ENCODE peak calls at places on chromosomes 4 and X, in ten cellular contexts. X is heart right ventricle; J is astrocyte of the spinal cord; R is fibroblast of the aortic adventitia; T is stimulated activated CD8-positive, alpha-beta memory T cell treated with anti-CD3 and anti-CD28 coated beads, Interleukin-7, amount 100 ng/mL, for 1 hour; P is activated naive CD8-positive, alpha-beta T cell treated with anti-CD3 and anti-CD28 coated beads, Interleukin-2, amount 50 U/mL, for 24 hours; S is NCI-H2029 treated with DMSO at 0.1 percent for 48 hours; Z is dermis microvascular lymphatic vessel endothelial cell; E is A172; N is naive thymus-derived CD4-positive, alpha-beta T cell. O is an unnamed sample.

GRCh38 chr4:59243038-59243437 is 1957.1 kb upstream of the ADGRL3 start:
- DNase-seq in X (no peak), J (no peak), R (no peak), T (no peak), P (no peak), S (no peak), Z (no peak), E (no peak), N (no peak), O (no peak)

GRCh38 chrX:16671005-16671404 is 21.0 kb downstream of the S100G start:
- DNase-seq in X (no peak), J (peak), R (peak), T (no peak), P (peak), S (no peak), Z (peak), E (peak), N (peak), O (peak)

GRCh38 chrX:101203782-101204351 is 15.7 kb upstream of the DRP2 start:
- DNase-seq in X (no peak), J (no peak), R (peak), T (no peak), P (no peak), S (no peak), Z (no peak), E (no peak), N (no peak), O (no peak)

GRCh38 chr4:56106180-56106579 is 157.4 kb downstream of the CEP135 start:
- DNase-seq in X (no peak), J (peak), R (no peak), T (no peak), P (no peak), S (no peak), Z (no peak), E (no peak), N (no peak), O (no peak)

GRCh38 chr4:103204114-103204513 is 6.0 kb upstream of the CENPE start:
- DNase-seq in X (no peak), J (peak), R (peak), T (no peak), P (no peak), S (no peak), Z (no peak), E (peak), N (no peak), O (no peak)

GRCh38 chrX:147958316-147958715 is 22.8 kb upstream of the FMR1NB start:
- DNase-seq in X (no peak), J (peak), R (peak), T (no peak), P (no peak), S (no peak), Z (no peak), E (peak), N (no peak), O (no peak)

GRCh38 chr4:136277741-136278140 is 1254.6 kb downstream of the PCDH18 start:
- DNase-seq in X (no peak), J (peak), R (no peak), T (no peak), P (no peak), S (no peak), Z (no peak), E (peak), N (no peak), O (no peak)

GRCh38 chr4:79927931-79928330 is 145.1 kb downstream of the ANTXR2 start:
- DNase-seq in X (no peak), J (no peak), R (no peak), T (no peak), P (no peak), S (no peak), Z (no peak), E (no peak), N (no peak), O (no peak)

GRCh38 chr4:188423039-188423438 is 283.8 kb downstream of the TRIML1 start:
- DNase-seq in X (no peak), J (no peak), R (no peak), T (no peak), P (no peak), S (no peak), Z (no peak), E (peak), N (no peak), O (no peak)

GRCh38 chr4:124212835-124213640 is 499.5 kb downstream of the ANKRD50 start:
- DNase-seq in X (peak), J (peak), R (peak), T (no peak), P (no peak), S (no peak), Z (peak), E (no peak), N (no peak), O (no peak)

GRCh38 chrX:2478546-2479419 is 22.0 kb downstream of the DHRSX start:
- DNase-seq in X (no peak), J (no peak), R (no peak), T (no peak), P (no peak), S (no peak), Z (no peak), E (no peak), N (no peak), O (no peak)

O was measured in stimulated activated naive CD8-positive, alpha-beta T cell treated with anti-CD3 and anti-CD28 coated beads, Interleukin-15, Interleukin-2, amounts not matched to agents 100 U/mL and 50 U/mL, for 24 hours.